ENCODE peak calls at places on chromosomes 12 and 14, in seven cellular contexts. W is thoracic aorta, S is ovary, Y is heart right ventricle, P is PC-9, U is fibroblast of lung, C is left ventricle myocardium inferior. E is an unnamed sample. For H3K27me3, the result is how much of the 10 kb centered on the place peaks cover.

GRCh38 chr12:70983692-70984091 is 63.2 kb upstream of the PTPRR start:
- DNase-seq in W (no peak), S (no peak), Y (no peak), P (no peak), U (no peak), C (no peak), E (no peak)

GRCh38 chr12:87116778-87117177 is 860.6 kb upstream of the MGAT4C start:
- DNase-seq in W (no peak), S (no peak), Y (no peak), P (no peak), U (no peak), C (no peak), E (no peak)

GRCh38 chr12:94614288-94614721 is 36.1 kb downstream of the TMCC3 start:
- DNase-seq in W (no peak), S (no peak), Y (no peak), P (peak), U (peak), C (no peak), E (no peak)

GRCh38 chr14:49999826-50000214 is 106.9 kb downstream of the ARF6 start:
- DNase-seq in W (no peak), S (no peak), Y (no peak), P (no peak), U (no peak), C (no peak), E (no peak)

GRCh38 chr12:113719911-113720591 is 246.1 kb downstream of the RBM19 start:
- DNase-seq in W (no peak), S (no peak), Y (no peak), P (no peak), U (no peak), C (no peak), E (no peak)

GRCh38 chr14:31387091-31387490 is 33.3 kb downstream of the HEATR5A start:
- DNase-seq in W (no peak), S (no peak), Y (no peak), P (no peak), U (no peak), C (no peak), E (no peak)

GRCh38 chr14:30193791-30194407 is 266.3 kb upstream of the PRKD1 start:
- DNase-seq in W (no peak), S (no peak), Y (no peak), P (no peak), U (peak), C (no peak), E (no peak)

GRCh38 chr14:73780896-73781295 is 66.7 kb upstream of the PNMA1 start:
- DNase-seq in W (no peak), S (no peak), Y (no peak), P (no peak), U (no peak), C (no peak), E (no peak)

GRCh38 chr12:115599251-115599811 is 678.2 kb downstream of the MED13L start:
- DNase-seq in W (no peak), S (no peak), Y (peak), P (no peak), U (no peak), C (peak), E (no peak)

GRCh38 chr12:110796952-110797351 is 49.8 kb upstream of the CCDC63 start:
- DNase-seq in W (no peak), S (no peak), Y (no peak), P (peak), U (no peak), C (no peak), E (no peak)

GRCh38 chr14:80047761-80048160 is 163.5 kb downstream of the DIO2 start:
- DNase-seq in W (no peak), S (no peak), Y (no peak), P (no peak), U (no peak), C (no peak), E (no peak)

GRCh38 chr12:128055567-128055966 is 211.4 kb upstream of the TMEM132C start:
- DNase-seq in W (no peak), S (no peak), Y (no peak), P (no peak), U (no peak), C (no peak), E (no peak)

GRCh38 chr12:99043319-99043914 is 398.3 kb downstream of the APAF1 start:
- DNase-seq in W (no peak), S (no peak), Y (peak), P (peak), U (peak), C (peak), E (no peak)

GRCh38 chr14:103186894-103187586 is 63.8 kb downstream of the TNFAIP2 start:
- DNase-seq in W (no peak), S (no peak), Y (no peak), P (no peak), U (no peak), C (no peak), E (no peak)

GRCh38 chr14:103190731-103191130 is 67.5 kb downstream of the TNFAIP2 start:
- DNase-seq in W (no peak), S (no peak), Y (no peak), P (no peak), U (no peak), C (no peak), E (no peak)

GRCh38 chr14:103189481-103190470 is 66.5 kb downstream of the TNFAIP2 start:
- DNase-seq in W (no peak), S (no peak), Y (no peak), P (no peak), U (no peak), C (no peak), E (peak)

GRCh38 chr14:103187911-103188310 is 64.7 kb downstream of the TNFAIP2 start:
- DNase-seq in W (no peak), S (no peak), Y (no peak), P (no peak), U (no peak), C (no peak), E (no peak)

DNA sequence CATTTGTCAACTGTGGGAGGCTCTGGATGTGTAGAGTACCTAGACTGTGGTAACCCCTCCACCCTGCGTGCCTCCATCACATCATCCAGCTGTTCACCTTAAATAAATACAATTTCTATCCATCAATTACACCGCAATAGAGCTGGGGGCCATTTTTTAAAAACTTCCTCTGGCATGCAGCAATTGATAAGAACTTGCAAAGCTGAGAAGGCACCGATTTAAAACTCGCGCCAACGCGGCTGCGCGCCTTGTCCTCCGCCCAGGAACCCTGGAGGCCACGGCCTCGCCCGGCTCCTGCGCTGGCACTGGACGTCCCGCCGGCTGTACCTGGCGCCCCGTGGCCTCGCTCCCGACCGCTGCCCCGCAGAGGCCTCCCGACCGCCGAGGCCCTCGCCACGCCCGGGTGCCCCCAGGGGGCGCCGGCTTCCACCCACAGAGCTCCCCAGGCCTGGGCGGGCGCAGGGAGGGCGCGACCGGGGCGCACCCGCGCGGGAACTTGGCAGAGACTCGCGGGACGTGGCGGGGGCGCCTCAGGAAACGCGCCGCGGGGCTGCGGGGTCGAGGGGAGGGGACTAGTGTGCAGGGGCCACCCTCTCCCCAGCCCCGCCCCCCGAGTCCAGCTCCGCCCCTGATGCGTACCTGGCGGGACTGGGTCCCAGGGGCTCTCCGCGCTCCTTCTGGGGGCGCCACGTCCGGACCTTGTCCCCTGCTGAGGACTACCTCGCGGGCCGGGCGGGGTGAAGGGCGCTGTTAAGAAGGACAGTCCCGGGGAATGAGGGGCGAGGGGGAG is 65.6 kb downstream of the TNFAIP2 start:
- DNase-seq in W (no peak), S (peak), Y (peak), P (peak), U (no peak), C (peak), E (no peak)
- H3K27ac ChIP-seq in W (no peak), S (no peak), Y (no peak), P (no peak), U (no peak), C (no peak), E (no peak)

GRCh38 chr12:50961708-50962107 is 9.4 kb downstream of the HIGD1C start:
- DNase-seq in W (no peak), S (no peak), Y (no peak), P (no peak), U (peak), C (no peak), E (no peak)
- H3K27me3 ChIP-seq in W (under half), S (under half), Y (under half), P (under half), U (under half), C (under half), E (under half)

DNA sequence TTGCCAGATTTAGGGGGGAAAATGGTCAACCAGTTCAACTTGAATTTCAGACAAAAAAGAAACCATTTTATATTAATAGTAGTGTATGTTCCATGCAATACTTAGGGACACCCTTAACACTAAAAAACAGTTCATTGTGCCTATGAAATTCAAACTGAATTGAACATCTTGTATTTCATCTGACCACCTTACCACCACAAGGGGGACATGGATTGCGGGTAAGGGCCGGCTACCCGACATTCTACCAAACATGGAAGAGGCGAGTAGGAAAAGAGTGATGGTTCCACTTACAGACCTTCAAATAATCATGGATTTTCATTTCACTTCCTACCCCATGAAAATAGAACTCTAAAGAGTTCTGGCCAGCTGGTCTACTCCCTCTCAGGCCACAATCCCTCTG is 10.3 kb upstream of the STK38L start:
- DNase-seq in W (no peak), S (no peak), Y (no peak), P (no peak), U (no peak), C (no peak), E (no peak)
- TF ChIP-seq CTCF in W (no peak), S (no peak), Y (no peak), P (no peak), U (peak), C (no peak), E (no peak)

GRCh38 chr12:45775964-45776363 is 46.5 kb downstream of the ARID2 start:
- DNase-seq in W (no peak), S (no peak), Y (no peak), P (no peak), U (no peak), C (no peak), E (no peak)

GRCh38 chr12:45768194-45768593 is 38.7 kb downstream of the ARID2 start:
- DNase-seq in W (no peak), S (no peak), Y (no peak), P (no peak), U (no peak), C (no peak), E (no peak)

GRCh38 chr12:45774508-45775162 is 45.1 kb downstream of the ARID2 start:
- DNase-seq in W (no peak), S (no peak), Y (no peak), P (no peak), U (no peak), C (no peak), E (no peak)

GRCh38 chr12:45775465-45775864 is 46.0 kb downstream of the ARID2 start:
- DNase-seq in W (no peak), S (no peak), Y (no peak), P (no peak), U (no peak), C (no peak), E (no peak)

DNA sequence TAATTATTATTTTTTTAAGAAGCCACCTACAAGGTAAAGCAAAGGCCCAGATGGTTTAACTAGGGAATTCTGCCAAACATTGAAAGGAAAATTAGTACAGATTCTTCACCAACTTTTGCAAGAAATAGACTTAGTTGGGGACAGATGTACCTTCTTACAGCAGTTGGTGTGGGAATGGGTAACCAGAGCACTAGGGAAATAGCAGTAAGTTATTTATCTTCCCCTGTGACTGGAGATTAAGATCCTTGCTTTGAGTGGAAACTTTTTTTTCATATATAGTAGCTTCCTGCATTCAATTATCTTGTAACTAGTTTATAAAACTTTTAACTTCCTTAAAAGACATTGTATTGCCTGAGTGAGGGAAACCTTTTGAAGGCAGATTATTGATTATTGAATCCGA is 44.2 kb downstream of the ARID2 start:
- DNase-seq in W (no peak), S (no peak), Y (no peak), P (no peak), U (no peak), C (no peak), E (no peak)
- H3K27ac ChIP-seq in W (no peak), S (no peak), Y (no peak), P (no peak), U (no peak), C (no peak), E (no peak)

GRCh38 chr14:62117010-62117717 is 354.9 kb downstream of the SNAPC1 start:
- DNase-seq in W (no peak), S (no peak), Y (peak), P (no peak), U (peak), C (peak), E (no peak)

GRCh38 chr14:62118871-62119270 is 356.7 kb downstream of the SNAPC1 start:
- DNase-seq in W (no peak), S (no peak), Y (no peak), P (no peak), U (no peak), C (no peak), E (no peak)

GRCh38 chr14:62118461-62118860 is 356.2 kb downstream of the SNAPC1 start:
- DNase-seq in W (no peak), S (no peak), Y (no peak), P (no peak), U (no peak), C (no peak), E (no peak)

DNA sequence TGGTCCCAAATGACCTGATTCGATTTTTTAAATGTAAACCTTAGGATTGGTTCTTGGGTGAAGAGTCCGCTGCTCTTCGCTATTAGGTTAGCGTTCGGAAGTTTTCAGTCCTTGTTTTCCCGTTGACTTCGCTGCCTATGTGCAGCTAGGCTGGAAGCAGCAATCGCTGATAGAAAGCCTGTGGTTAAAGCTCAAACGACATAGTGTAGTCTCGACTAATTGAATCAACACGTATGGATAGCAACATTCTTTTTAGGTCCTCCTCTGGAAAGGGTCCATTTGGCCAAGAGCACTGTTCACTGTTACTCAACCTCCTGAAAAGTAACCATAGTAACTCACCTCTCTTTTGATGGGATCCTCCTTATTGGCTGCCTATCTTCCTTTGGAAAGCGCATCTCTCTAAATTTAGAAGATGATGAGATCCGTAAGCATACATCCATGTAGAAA is 355.5 kb downstream of the SNAPC1 start:
- DNase-seq in W (no peak), S (no peak), Y (no peak), P (no peak), U (peak), C (no peak), E (no peak)
- H3K27me3 ChIP-seq in W (under half), S (under half), Y (under half), P (under half), U (under half), C (half or more), E (under half)

DNA sequence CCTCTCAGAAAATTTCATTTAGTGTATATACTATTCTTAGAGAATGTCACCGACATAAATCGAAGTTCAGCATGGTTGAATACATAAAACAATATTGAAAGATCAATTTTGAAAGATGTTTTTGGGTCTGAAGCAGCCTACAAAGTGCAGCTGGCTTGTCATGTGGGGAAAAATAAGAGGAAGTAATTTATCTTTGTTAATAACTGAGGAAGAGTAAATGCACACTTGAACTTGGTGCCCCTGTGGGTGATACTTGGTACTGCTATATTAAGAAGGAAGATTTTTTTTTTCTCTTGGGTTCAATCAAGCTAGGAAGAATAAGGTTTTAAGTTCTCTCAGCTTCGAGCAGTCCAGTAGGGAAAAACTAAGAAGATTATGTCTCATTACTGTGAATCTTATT is 661.3 kb downstream of the RPL10L start:
- DNase-seq in W (no peak), S (no peak), Y (no peak), P (no peak), U (no peak), C (no peak), E (no peak)
- TF ChIP-seq CTCF in W (no peak), S (no peak), Y (no peak), P (peak), U (peak), C (no peak), E (no peak)

GRCh38 chr12:57592551-57593165 is 1.7 kb downstream of the PIP4K2C start:
- DNase-seq in W (no peak), S (no peak), Y (no peak), P (no peak), U (no peak), C (no peak), E (no peak)

GRCh38 chr12:57591567-57592325 is 754 bp downstream of the PIP4K2C start:
- DNase-seq in W (no peak), S (no peak), Y (no peak), P (peak), U (no peak), C (no peak), E (no peak)

GRCh38 chr12:57590536-57590891 is 478 bp upstream of the PIP4K2C start:
- DNase-seq in W (no peak), S (no peak), Y (no peak), P (no peak), U (no peak), C (no peak), E (no peak)

GRCh38 chr12:57593187-57593586 is 2.2 kb downstream of the PIP4K2C start:
- DNase-seq in W (no peak), S (no peak), Y (no peak), P (no peak), U (no peak), C (no peak), E (no peak)

DNA sequence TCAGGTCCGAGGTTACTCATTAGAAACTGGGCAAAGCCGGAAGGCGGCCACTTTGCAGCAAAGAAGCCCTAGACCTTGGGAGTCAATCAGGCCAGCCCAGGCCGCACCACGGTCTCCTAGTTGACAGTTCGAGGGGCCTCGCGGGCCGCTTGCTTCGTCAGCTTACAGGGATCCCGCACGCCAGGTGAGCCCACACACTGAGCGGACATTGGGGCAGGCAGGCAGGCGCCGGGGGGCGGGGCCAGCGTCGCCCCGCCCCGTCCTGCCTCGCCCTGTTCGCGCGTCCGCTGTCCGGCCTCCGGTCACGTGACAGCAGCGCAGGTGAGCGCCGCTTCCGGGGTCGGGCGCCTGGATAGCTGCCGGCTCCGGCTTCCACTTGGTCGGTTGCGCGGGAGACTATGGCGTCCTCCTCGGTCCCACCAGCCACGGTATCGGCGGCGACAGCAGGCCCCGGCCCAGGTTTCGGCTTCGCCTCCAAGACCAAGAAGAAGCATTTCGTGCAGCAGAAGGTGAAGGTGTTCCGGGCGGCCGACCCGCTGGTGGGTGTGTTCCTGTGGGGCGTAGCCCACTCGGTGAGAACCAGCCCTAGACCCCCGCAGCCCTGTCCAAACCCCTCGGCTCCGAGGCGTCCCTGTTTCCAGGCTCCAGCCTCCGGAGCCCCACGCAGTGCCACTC is at the start of gene PIP4K2C:
- DNase-seq in W (no peak), S (peak), Y (peak), P (peak), U (peak), C (peak), E (peak)
- H3K27ac ChIP-seq in W (peak), S (peak), Y (peak), P (no peak), U (no peak), C (peak), E (peak)